ENCODE peak calls at places on chromosome 18, in seven cellular contexts. Y is HCT116, J is GM12878, C is H1, V is K562, I is SK-N-SH, R is HepG2. D is an unnamed sample.

GRCh38 chr18:34795070-34795740 is 85.1 kb downstream of the DTNA start:
- DNase-seq in Y (no peak), J (no peak), C (no peak), V (no peak), I (no peak), R (no peak), D (no peak)

GRCh38 chr18:79781331-79781941 is 16.3 kb upstream of the KCNG2 start:
- DNase-seq in Y (no peak), J (no peak), C (no peak), V (no peak), I (peak), R (peak), D (no peak)

GRCh38 chr18:12238861-12239260 is 15.3 kb upstream of the CIDEA start:
- DNase-seq in Y (no peak), J (no peak), C (no peak), V (no peak), I (no peak), R (no peak), D (no peak)

GRCh38 chr18:46167971-46168370 is 63.8 kb downstream of the HAUS1 start:
- DNase-seq in Y (no peak), J (peak), C (no peak), V (no peak), I (no peak), R (no peak), D (no peak)

GRCh38 chr18:32167980-32168379 is 21.9 kb upstream of the MEP1B start:
- DNase-seq in Y (no peak), J (no peak), C (no peak), V (no peak), I (no peak), R (no peak), D (no peak)

GRCh38 chr18:5275872-5276271 is 19.7 kb downstream of the ZBTB14 start:
- DNase-seq in Y (no peak), J (no peak), C (no peak), V (no peak), I (no peak), R (no peak), D (no peak)

GRCh38 chr18:62394001-62394763 is 69.1 kb downstream of the TNFRSF11A start:
- DNase-seq in Y (no peak), J (no peak), C (no peak), V (no peak), I (no peak), R (no peak), D (no peak)

GRCh38 chr18:44996261-44996660 is 315.6 kb downstream of the SETBP1 start:
- DNase-seq in Y (no peak), J (no peak), C (no peak), V (no peak), I (no peak), R (no peak), D (no peak)

GRCh38 chr18:77100751-77101355 is 31.7 kb downstream of the MBP start:
- DNase-seq in Y (no peak), J (no peak), C (no peak), V (no peak), I (no peak), R (no peak), D (no peak)

GRCh38 chr18:63831080-63831788 is 56.0 kb downstream of the SERPINB7 start:
- DNase-seq in Y (no peak), J (no peak), C (no peak), V (no peak), I (no peak), R (no peak), D (no peak)

GRCh38 chr18:62999392-62999791 is 284.1 kb downstream of the PHLPP1 start:
- DNase-seq in Y (no peak), J (no peak), C (no peak), V (no peak), I (no peak), R (no peak), D (no peak)

GRCh38 chr18:22219568-22220355 is 50.4 kb downstream of the GATA6 start:
- DNase-seq in Y (peak), J (no peak), C (no peak), V (no peak), I (no peak), R (no peak), D (peak)

GRCh38 chr18:42112657-42113420 is 157.8 kb downstream of the PIK3C3 start:
- DNase-seq in Y (no peak), J (no peak), C (no peak), V (no peak), I (no peak), R (peak), D (no peak)

GRCh38 chr18:51647346-51647745 is 449.9 kb upstream of the MEX3C start:
- DNase-seq in Y (no peak), J (no peak), C (no peak), V (no peak), I (no peak), R (no peak), D (no peak)

GRCh38 chr18:45637546-45638327 is 22.5 kb downstream of the SLC14A2 start:
- DNase-seq in Y (no peak), J (no peak), C (no peak), V (no peak), I (no peak), R (no peak), D (no peak)

GRCh38 chr18:39611381-39612090 is 2045.9 kb upstream of the CELF4 start:
- DNase-seq in Y (no peak), J (no peak), C (no peak), V (no peak), I (no peak), R (no peak), D (no peak)

GRCh38 chr18:54716586-54716985 is 111.7 kb upstream of the RAB27B start:
- DNase-seq in Y (no peak), J (no peak), C (no peak), V (no peak), I (no peak), R (no peak), D (no peak)

GRCh38 chr18:31297248-31297647 is 20.7 kb upstream of the DSG1 start:
- DNase-seq in Y (no peak), J (no peak), C (no peak), V (no peak), I (no peak), R (no peak), D (no peak)

GRCh38 chr18:29651121-29651675 is 1391.3 kb downstream of the DSC3 start:
- DNase-seq in Y (no peak), J (no peak), C (no peak), V (no peak), I (no peak), R (no peak), D (no peak)

GRCh38 chr18:58863539-58864145 is 1.0 kb upstream of the ZNF532 start:
- DNase-seq in Y (no peak), J (no peak), C (no peak), V (no peak), I (peak), R (no peak), D (peak)

GRCh38 chr18:5237083-5237722 is 40.1 kb upstream of the AKAIN1 start:
- DNase-seq in Y (no peak), J (no peak), C (no peak), V (peak), I (no peak), R (peak), D (no peak)

GRCh38 chr18:5058768-5059539 is 138.1 kb downstream of the AKAIN1 start:
- DNase-seq in Y (no peak), J (peak), C (no peak), V (no peak), I (no peak), R (no peak), D (no peak)

GRCh38 chr18:51051105-51051712 is 21.2 kb downstream of the SMAD4 start:
- DNase-seq in Y (peak), J (no peak), C (no peak), V (peak), I (peak), R (peak), D (peak)

GRCh38 chr18:32530947-32531651 is 60.4 kb upstream of the GAREM1 start:
- DNase-seq in Y (no peak), J (no peak), C (no peak), V (no peak), I (no peak), R (no peak), D (peak)

GRCh38 chr18:22318745-22319407 is 98.8 kb downstream of the CTAGE1 start:
- DNase-seq in Y (no peak), J (no peak), C (no peak), V (no peak), I (no peak), R (no peak), D (no peak)

GRCh38 chr18:42429208-42429607 is 474.2 kb downstream of the PIK3C3 start:
- DNase-seq in Y (no peak), J (no peak), C (no peak), V (no peak), I (no peak), R (no peak), D (no peak)

GRCh38 chr18:22314406-22314805 is 103.3 kb downstream of the CTAGE1 start:
- DNase-seq in Y (no peak), J (no peak), C (no peak), V (no peak), I (no peak), R (no peak), D (no peak)

GRCh38 chr18:41719808-41720207 is 235.2 kb upstream of the PIK3C3 start:
- DNase-seq in Y (no peak), J (no peak), C (no peak), V (no peak), I (no peak), R (no peak), D (no peak)

GRCh38 chr18:27771571-27771970 is 405.4 kb downstream of the CDH2 start:
- DNase-seq in Y (no peak), J (no peak), C (no peak), V (no peak), I (no peak), R (no peak), D (no peak)

GRCh38 chr18:34493566-34494358 is 216.3 kb upstream of the DTNA start:
- DNase-seq in Y (no peak), J (no peak), C (no peak), V (no peak), I (peak), R (peak), D (peak)

GRCh38 chr18:63765837-63766236 is 9.4 kb upstream of the SERPINB7 start:
- DNase-seq in Y (no peak), J (no peak), C (no peak), V (no peak), I (no peak), R (no peak), D (no peak)

GRCh38 chr18:25284278-25284677 is 67.7 kb downstream of the ZNF521 start:
- DNase-seq in Y (no peak), J (no peak), C (no peak), V (no peak), I (no peak), R (no peak), D (no peak)

GRCh38 chr18:25287096-25287495 is 64.9 kb downstream of the ZNF521 start:
- DNase-seq in Y (no peak), J (no peak), C (no peak), V (no peak), I (no peak), R (no peak), D (no peak)

GRCh38 chr18:25282922-25283703 is 68.9 kb downstream of the ZNF521 start:
- DNase-seq in Y (no peak), J (no peak), C (no peak), V (no peak), I (no peak), R (no peak), D (no peak)

GRCh38 chr18:25283769-25284168 is 68.2 kb downstream of the ZNF521 start:
- DNase-seq in Y (no peak), J (no peak), C (no peak), V (no peak), I (no peak), R (no peak), D (no peak)

DNA sequence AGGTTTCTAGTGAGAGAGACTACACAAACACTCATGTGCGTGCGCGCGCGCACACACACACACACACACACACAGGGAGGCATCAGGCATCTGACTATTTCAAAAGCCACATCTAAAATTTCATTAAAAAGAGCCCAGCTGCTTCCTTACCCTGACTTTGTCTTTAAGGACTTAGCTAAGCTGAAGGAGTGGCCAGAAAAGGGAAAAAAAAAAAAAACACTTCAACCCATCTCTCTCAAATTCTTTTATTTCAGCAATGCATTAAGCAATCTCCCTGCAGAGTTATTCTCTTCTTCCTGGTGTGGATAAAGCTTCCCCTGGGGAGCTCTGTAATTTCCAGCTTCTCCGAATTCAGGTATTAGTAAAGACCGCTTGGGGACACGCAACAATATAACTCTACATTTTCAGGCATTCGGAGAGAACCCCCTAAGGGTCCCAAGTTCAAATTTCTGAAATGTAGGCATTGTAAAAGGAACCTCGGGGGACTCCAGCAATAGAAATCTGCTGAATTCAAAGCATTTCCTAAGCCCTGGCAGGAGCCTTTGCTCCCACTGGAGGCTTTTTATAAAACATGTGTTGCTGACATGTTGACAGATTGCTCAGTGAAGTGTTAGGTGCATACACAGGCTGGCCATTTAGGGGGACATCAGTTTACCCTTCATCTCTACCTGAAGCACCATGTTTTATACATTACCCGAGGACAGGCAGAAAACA is 66.9 kb downstream of the ZNF521 start:
- DNase-seq in Y (no peak), J (no peak), C (no peak), V (no peak), I (no peak), R (no peak), D (no peak)
- TF ChIP-seq JUND in Y (no peak), J (no peak), C (no peak), V (no peak), I (no peak), R (no peak), D (no peak)

GRCh38 chr18:23939366-23939765 is 75.2 kb upstream of the TTC39C start:
- DNase-seq in Y (no peak), J (no peak), C (no peak), V (no peak), I (no peak), R (no peak), D (no peak)

GRCh38 chr18:23939896-23940295 is 74.7 kb upstream of the TTC39C start:
- DNase-seq in Y (no peak), J (no peak), C (no peak), V (no peak), I (peak), R (no peak), D (no peak)

GRCh38 chr18:23945416-23946079 is 69.0 kb upstream of the TTC39C start:
- DNase-seq in Y (no peak), J (no peak), C (no peak), V (no peak), I (no peak), R (no peak), D (no peak)

GRCh38 chr18:23943104-23943503 is 71.5 kb upstream of the TTC39C start:
- DNase-seq in Y (no peak), J (peak), C (no peak), V (no peak), I (no peak), R (no peak), D (no peak)

GRCh38 chr18:23943903-23944624 is 70.5 kb upstream of the TTC39C start:
- DNase-seq in Y (no peak), J (no peak), C (no peak), V (no peak), I (no peak), R (no peak), D (peak)
- TF ChIP-seq JUND in Y (no peak), J (no peak), C (no peak), V (no peak), I (no peak), R (no peak), D (no peak)

GRCh38 chr18:13522861-13523660 is 203.3 kb downstream of the FAM210A start:
- DNase-seq in Y (no peak), J (no peak), C (no peak), V (no peak), I (no peak), R (no peak), D (no peak)
- TF ChIP-seq JUND in Y (no peak), J (no peak), C (no peak), V (no peak), I (no peak), R (no peak), D (no peak)

GRCh38 chr18:8798996-8799395 is 93.6 kb downstream of the MTCL1 start:
- DNase-seq in Y (no peak), J (no peak), C (no peak), V (no peak), I (peak), R (no peak), D (no peak)
- TF ChIP-seq JUND in Y (no peak), J (no peak), C (no peak), V (no peak), I (no peak), R (no peak), D (no peak)

GRCh38 chr18:25005602-25006375 is 346.2 kb downstream of the ZNF521 start:
- DNase-seq in Y (no peak), J (no peak), C (no peak), V (no peak), I (no peak), R (no peak), D (no peak)
- TF ChIP-seq JUND in Y (no peak), J (no peak), C (no peak), V (no peak), I (no peak), R (no peak), D (no peak)

GRCh38 chr18:48310353-48310752 is 98.8 kb downstream of the ZBTB7C start:
- DNase-seq in Y (no peak), J (no peak), C (no peak), V (no peak), I (no peak), R (no peak), D (no peak)
- TF ChIP-seq JUND in Y (no peak), J (no peak), C (no peak), V (no peak), I (no peak), R (no peak), D (no peak)

DNA sequence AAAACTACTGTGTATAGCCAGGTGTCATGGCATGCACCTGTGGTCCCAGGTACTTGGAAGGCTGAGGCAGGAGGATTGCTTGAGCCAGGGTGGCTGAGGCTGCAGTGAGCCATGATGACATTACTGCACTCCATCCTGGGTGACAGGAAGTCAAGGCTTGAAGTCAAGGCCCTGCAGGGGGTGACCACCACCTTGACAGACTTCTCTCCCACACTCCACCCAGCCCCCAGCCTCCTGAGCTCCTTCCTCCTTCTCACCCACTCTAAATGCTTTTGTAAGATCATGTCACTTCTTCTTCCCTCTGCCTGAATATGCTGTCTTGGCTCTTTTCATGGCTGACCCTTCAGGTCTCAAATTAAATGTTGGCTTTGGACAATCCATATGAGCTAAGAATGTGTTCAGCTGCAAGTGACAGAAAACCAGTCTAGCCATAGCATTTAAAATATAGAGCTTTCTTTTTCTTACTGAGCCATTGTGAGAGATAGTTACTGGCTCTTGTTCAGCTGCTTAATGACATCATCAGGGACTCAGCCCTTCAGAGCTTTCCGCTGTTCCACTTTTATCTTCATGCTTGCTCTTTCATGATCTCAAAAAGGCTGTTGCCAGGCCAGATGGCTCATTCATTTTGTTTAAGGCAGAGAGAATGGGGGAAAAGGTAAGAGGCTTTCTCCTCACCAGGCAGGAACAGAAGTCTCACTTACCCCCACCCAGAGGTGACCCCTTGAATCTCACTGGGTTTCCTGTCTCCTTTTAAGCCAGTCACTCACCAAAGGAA is 36.7 kb upstream of the TTC39C start:
- DNase-seq in Y (no peak), J (no peak), C (no peak), V (no peak), I (no peak), R (no peak), D (no peak)
- TF ChIP-seq JUND in Y (no peak), J (no peak), C (no peak), V (no peak), I (no peak), R (no peak), D (no peak)

DNA sequence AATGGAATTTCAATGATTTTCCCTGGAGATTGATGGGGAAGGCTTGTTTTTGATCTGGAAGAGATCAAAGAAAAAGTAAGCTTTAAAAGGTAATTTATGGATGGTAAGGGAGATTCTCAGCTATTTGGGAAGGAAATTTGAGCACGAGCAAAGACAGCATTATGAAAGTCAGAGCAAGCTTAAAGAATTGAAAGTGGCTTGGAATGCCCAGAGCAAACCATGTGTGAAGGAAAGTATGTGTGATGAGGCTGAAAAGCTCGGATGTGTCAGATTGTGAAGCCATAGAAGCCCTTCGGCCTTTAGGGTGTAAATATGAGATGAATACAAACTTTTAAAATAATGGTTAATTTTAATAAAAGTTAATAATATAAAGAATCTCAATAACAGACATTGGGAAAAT is 377.4 kb upstream of the DSEL start:
- DNase-seq in Y (no peak), J (no peak), C (no peak), V (no peak), I (no peak), R (no peak), D (no peak)
- TF ChIP-seq JUND in Y (no peak), J (no peak), C (no peak), V (no peak), I (no peak), R (no peak), D (no peak)

DNA sequence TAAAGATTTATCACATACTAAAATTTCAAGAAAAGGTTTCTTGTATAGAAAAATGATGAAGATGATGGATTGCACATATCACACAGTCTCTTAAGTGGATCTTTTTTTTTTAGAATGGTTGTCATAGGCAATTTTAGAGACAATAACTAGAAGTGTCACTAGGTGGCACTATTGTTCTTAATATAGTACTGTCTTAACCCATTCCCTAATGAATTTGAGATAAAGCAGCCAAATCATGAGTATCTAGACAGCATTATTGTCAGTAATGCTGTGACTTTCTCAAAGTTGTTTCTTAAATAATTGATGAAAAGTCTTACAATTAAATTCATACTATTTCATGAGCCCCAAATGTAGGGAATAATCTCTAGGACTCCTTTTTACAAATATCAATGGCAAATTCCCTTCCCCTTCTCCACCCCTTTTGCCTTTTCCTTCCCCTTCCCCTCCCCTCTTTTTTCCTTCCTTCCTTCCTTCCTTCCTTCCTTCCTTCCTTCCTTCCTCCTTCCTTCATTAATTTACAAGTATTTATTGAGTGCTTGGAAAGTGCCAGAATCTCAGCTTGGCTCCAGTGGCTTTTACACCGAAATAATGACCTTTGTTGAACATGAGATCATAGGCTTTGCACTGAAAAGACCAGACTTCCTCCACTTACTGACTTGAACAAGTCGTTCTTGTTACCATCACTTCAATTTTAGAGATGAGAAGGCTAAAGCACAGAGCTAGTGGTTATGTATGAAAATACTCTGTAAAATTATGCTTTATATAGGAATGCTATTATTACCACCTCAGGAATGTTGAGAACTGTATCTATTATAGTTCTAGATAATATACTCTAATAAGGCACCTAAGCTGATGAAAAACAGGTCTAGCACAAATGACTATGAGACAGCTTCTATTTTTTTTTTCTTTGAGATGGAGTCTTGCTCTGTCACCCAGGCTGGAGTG is 19.8 kb downstream of the MYL12B start:
- DNase-seq in Y (peak), J (no peak), C (no peak), V (peak), I (peak), R (peak), D (no peak)
- TF ChIP-seq JUND in Y (no peak), J (no peak), C (no peak), V (peak), I (no peak), R (no peak), D (no peak)

D was measured in T47D.